ENCODE peak calls at places on chromosomes 16 and 17, in five cellular contexts. One of them, this sample, is unnamed.

GRCh38 chr17:69179227-69179952 is 37.7 kb upstream of the ABCA6 start:
- DNase-seq in kidney: no peak
- DNase-seq in stimulated activated CD4-positive, alpha-beta T cell treated with anti-CD3 and anti-CD28 coated beads, Interleukin-15, amount 100 ng/mL, for 1 hour: no peak
- DNase-seq in AG08395: peak; percentile 18
- DNase-seq in DMS 273 treated with DMSO at 0.1 percent for 48 hours: no peak
- DNase-seq in this sample: peak; percentile 4

GRCh38 chr17:81537343-81537855 is 9.2 kb downstream of the FSCN2 start:
- DNase-seq in AG08395: peak; percentile 43
- DNase-seq in stimulated activated CD4-positive, alpha-beta T cell treated with anti-CD3 and anti-CD28 coated beads, Interleukin-15, amount 100 ng/mL, for 1 hour: no peak
- DNase-seq in DMS 273 treated with DMSO at 0.1 percent for 48 hours: peak; percentile 57
- DNase-seq in kidney: no peak
- DNase-seq in this sample: no peak

GRCh38 chr17:6666077-6666521 is 14.5 kb downstream of the C17orf100 start:
- DNase-seq in DMS 273 treated with DMSO at 0.1 percent for 48 hours: no peak
- DNase-seq in kidney: peak; percentile 86
- DNase-seq in stimulated activated CD4-positive, alpha-beta T cell treated with anti-CD3 and anti-CD28 coated beads, Interleukin-15, amount 100 ng/mL, for 1 hour: no peak
- DNase-seq in AG08395: peak; percentile 89
- DNase-seq in this sample: no peak

GRCh38 chr17:69012895-69013805 is 47.6 kb downstream of the ABCA9 start:
- DNase-seq in AG08395: peak; percentile 7
- DNase-seq in DMS 273 treated with DMSO at 0.1 percent for 48 hours: no peak
- DNase-seq in kidney: no peak
- DNase-seq in stimulated activated CD4-positive, alpha-beta T cell treated with anti-CD3 and anti-CD28 coated beads, Interleukin-15, amount 100 ng/mL, for 1 hour: no peak
- DNase-seq in this sample: peak; percentile 8

GRCh38 chr16:69039333-69039941 is 66.0 kb upstream of the HAS3 start:
- DNase-seq in DMS 273 treated with DMSO at 0.1 percent for 48 hours: no peak
- DNase-seq in AG08395: peak; percentile 22
- DNase-seq in kidney: no peak
- DNase-seq in stimulated activated CD4-positive, alpha-beta T cell treated with anti-CD3 and anti-CD28 coated beads, Interleukin-15, amount 100 ng/mL, for 1 hour: no peak
- DNase-seq in this sample: no peak

GRCh38 chr17:79952265-79952877 is 83.3 kb downstream of the TBC1D16 start:
- DNase-seq in AG08395: no peak
- DNase-seq in DMS 273 treated with DMSO at 0.1 percent for 48 hours: no peak
- DNase-seq in kidney: peak; percentile 74
- DNase-seq in stimulated activated CD4-positive, alpha-beta T cell treated with anti-CD3 and anti-CD28 coated beads, Interleukin-15, amount 100 ng/mL, for 1 hour: no peak
- DNase-seq in this sample: no peak

GRCh38 chr17:13074026-13074425 is 56.2 kb upstream of the ELAC2 start:
- DNase-seq in kidney: no peak
- DNase-seq in stimulated activated CD4-positive, alpha-beta T cell treated with anti-CD3 and anti-CD28 coated beads, Interleukin-15, amount 100 ng/mL, for 1 hour: no peak
- DNase-seq in AG08395: peak; percentile 49
- DNase-seq in DMS 273 treated with DMSO at 0.1 percent for 48 hours: no peak
- DNase-seq in this sample: peak; percentile 27

GRCh38 chr16:67024384-67024896 is 4.5 kb upstream of the CBFB start:
- DNase-seq in DMS 273 treated with DMSO at 0.1 percent for 48 hours: no peak
- DNase-seq in AG08395: no peak
- DNase-seq in kidney: no peak
- DNase-seq in stimulated activated CD4-positive, alpha-beta T cell treated with anti-CD3 and anti-CD28 coated beads, Interleukin-15, amount 100 ng/mL, for 1 hour: no peak
- DNase-seq in this sample: no peak